ENCODE peak calls at places on chromosomes 5 and 9, in four cellular contexts. R is tibial nerve, I is IMR-90, U is HCT116. N is an unnamed sample.

GRCh38 chr5:168693297-168693696 is 114.1 kb upstream of the PANK3 start:
- DNase-seq in I (no peak), U (no peak), R (no peak), N (no peak)

GRCh38 chr5:87188411-87188810 is 79.3 kb upstream of the RASA1 start:
- DNase-seq in I (no peak), R (no peak), U (no peak), N (no peak)

GRCh38 chr9:92808726-92809451 is 44.3 kb upstream of the BICD2 start:
- DNase-seq in I (peak; percentile 73), U (peak; percentile 68), R (peak; percentile 36), N (peak; percentile 88)

GRCh38 chr5:77993799-77994318 is 217.7 kb upstream of the TBCA start:
- DNase-seq in I (no peak), U (no peak), R (no peak), N (no peak)

GRCh38 chr5:90783460-90784333 is 225.1 kb downstream of the ADGRV1 start:
- DNase-seq in U (peak; percentile 48), R (peak; percentile 83), I (peak; percentile 51), N (no peak)

GRCh38 chr5:81631124-81631523 is 119.8 kb downstream of the SSBP2 start:
- DNase-seq in R (no peak), I (no peak), U (no peak), N (no peak)

GRCh38 chr5:137627293-137627692 is 108.6 kb downstream of the KLHL3 start:
- DNase-seq in U (no peak), R (no peak), I (no peak), N (no peak)

GRCh38 chr5:30392897-30393296 is 800.6 kb upstream of the CDH6 start:
- DNase-seq in I (no peak), R (no peak), U (no peak), N (no peak)

GRCh38 chr9:37531699-37532098 is 44.5 kb downstream of the FBXO10 start:
- DNase-seq in I (no peak), R (no peak), U (no peak), N (no peak)

GRCh38 chr5:16147179-16147900 is 32.3 kb downstream of the MARCHF11 start:
- DNase-seq in U (no peak), R (no peak), I (no peak), N (no peak)

GRCh38 chr5:136615251-136615650 is 249.9 kb upstream of the TRPC7 start:
- DNase-seq in U (no peak), R (no peak), I (no peak), N (no peak)

GRCh38 chr9:121455527-121456239 is 44.0 kb downstream of the GGTA1 start:
- DNase-seq in I (no peak), R (no peak), U (no peak), N (no peak)

GRCh38 chr5:1003296-1003937 is 5.2 kb upstream of the NKD2 start:
- DNase-seq in R (peak; percentile 34), I (no peak), U (peak; percentile 76), N (peak; percentile 44)

GRCh38 chr5:102545175-102545574 is 46.4 kb upstream of the SLCO6A1 start:
- DNase-seq in I (no peak), R (no peak), U (peak; percentile 27), N (no peak)

GRCh38 chr9:21017092-21017491 is 14.3 kb downstream of the HACD4 start:
- DNase-seq in U (no peak), R (no peak), I (peak; percentile 94), N (no peak)

GRCh38 chr5:41240390-41240789 is 27.1 kb upstream of the C6 start:
- DNase-seq in R (no peak), I (no peak), U (no peak), N (no peak)

GRCh38 chr5:14794600-14795230 is 76.9 kb downstream of the ANKH start:
- DNase-seq in R (no peak), I (no peak), U (no peak), N (no peak)

GRCh38 chr5:81172710-81173109 is 60.4 kb upstream of the CKMT2 start:
- DNase-seq in U (no peak), R (no peak), I (peak; percentile 58), N (no peak)

GRCh38 chr9:104758974-104759373 is 5.0 kb upstream of the NIPSNAP3B start:
- DNase-seq in I (no peak), U (no peak), R (no peak), N (no peak)

GRCh38 chr9:69582544-69583297 is 89.5 kb downstream of the APBA1 start:
- DNase-seq in U (no peak), I (no peak), R (no peak), N (no peak)

GRCh38 chr9:33288828-33289483 is 1.4 kb upstream of the NFX1 start:
- DNase-seq in I (no peak), R (no peak), U (no peak), N (peak; percentile 35)

GRCh38 chr9:128470560-128470959 is 14.8 kb downstream of the ODF2 start:
- DNase-seq in I (peak; percentile 50), U (no peak), R (peak; percentile 43), N (no peak)

GRCh38 chr5:71892641-71893340 is 173.7 kb downstream of the CARTPT start:
- DNase-seq in U (no peak), I (no peak), R (no peak), N (no peak)

GRCh38 chr5:78062645-78063044 is 231.9 kb downstream of the AP3B1 start:
- DNase-seq in I (no peak), U (no peak), R (no peak), N (no peak)

GRCh38 chr9:88313364-88314220 is 74.7 kb upstream of the SPIN1 start:
- DNase-seq in R (no peak), U (no peak), I (no peak), N (no peak)

GRCh38 chr9:4640027-4640426 is 22.1 kb upstream of the PLPP6 start:
- DNase-seq in U (peak; percentile 31), I (no peak), R (no peak), N (no peak)

GRCh38 chr9:72304538-72304937 is 60.5 kb downstream of the ZFAND5 start:
- DNase-seq in I (no peak), U (no peak), R (no peak), N (no peak)
- H3K4me3 ChIP-seq in I (no peak overlapping the region), U (peak overlapping the region; percentile 54), R (peak overlapping the region; percentile 32), N (peak overlapping the region; percentile 40)

DNA sequence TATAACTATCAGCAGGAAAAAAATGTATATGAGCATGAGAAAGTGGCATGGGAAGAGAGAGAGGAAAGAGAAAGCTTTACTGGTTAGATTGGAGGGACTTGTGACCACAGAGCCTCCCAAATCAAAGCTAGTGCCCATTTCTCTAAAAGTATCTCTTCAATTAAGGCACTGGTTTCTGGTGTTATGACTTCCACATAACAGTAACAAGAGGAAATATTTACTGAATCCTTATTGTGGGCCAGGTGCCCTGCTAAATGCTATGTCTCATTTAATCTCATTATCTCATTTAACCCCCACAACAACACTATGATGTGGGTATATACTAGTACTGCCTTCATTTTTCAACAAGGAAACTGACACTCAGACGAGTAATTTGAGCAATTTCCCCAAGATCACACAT is 221.5 kb downstream of the EBF1 start:
- DNase-seq in I (no peak), U (no peak), R (no peak), N (no peak)
- H3K4me3 ChIP-seq in I (no peak overlapping the region), U (no peak overlapping the region), R (no peak overlapping the region), N (no peak overlapping the region)

GRCh38 chr9:125821078-125821477 is 73.9 kb downstream of the PBX3 start:
- DNase-seq in U (no peak), R (no peak), I (no peak), N (no peak)
- H3K4me3 ChIP-seq in U (no peak overlapping the region), R (no peak overlapping the region), I (no peak overlapping the region), N (no peak overlapping the region)

GRCh38 chr5:89388872-89389271 is 505.9 kb upstream of the MEF2C start:
- DNase-seq in U (no peak), R (no peak), I (no peak), N (no peak)
- H3K4me3 ChIP-seq in U (no peak overlapping the region), R (no peak overlapping the region), I (no peak overlapping the region), N (no peak overlapping the region)

GRCh38 chr5:83149671-83150070 is 72.3 kb downstream of the XRCC4 start:
- DNase-seq in R (no peak), U (no peak), I (peak; percentile 76), N (no peak)

GRCh38 chr5:83145882-83146331 is 68.6 kb downstream of the XRCC4 start:
- DNase-seq in R (no peak), I (peak; percentile 48), U (no peak), N (no peak)

GRCh38 chr5:83147593-83147992 is 70.2 kb downstream of the XRCC4 start:
- DNase-seq in U (no peak), R (no peak), I (no peak), N (no peak)

GRCh38 chr5:83146441-83146840 is 69.1 kb downstream of the XRCC4 start:
- DNase-seq in I (no peak), R (no peak), U (no peak), N (no peak)

DNA sequence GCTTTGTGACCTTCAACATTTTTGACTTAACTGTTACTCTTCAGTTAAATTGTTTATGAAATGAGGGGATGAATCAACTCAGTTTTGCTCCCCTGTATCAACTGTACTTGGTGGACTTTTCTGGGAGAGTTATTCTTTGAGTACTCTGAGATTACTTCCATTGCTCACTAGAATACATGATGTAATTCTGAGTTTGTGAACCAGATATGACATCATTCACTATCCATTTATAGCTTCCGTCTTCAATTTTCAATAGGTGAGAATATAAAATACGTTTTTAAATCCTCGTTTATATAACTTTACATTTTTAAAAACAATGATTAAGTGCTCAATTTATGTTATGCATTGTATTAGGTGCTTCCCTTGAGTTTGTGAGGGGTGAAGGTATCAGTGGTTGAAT is 71.0 kb downstream of the XRCC4 start:
- DNase-seq in U (no peak), I (no peak), R (no peak), N (no peak)
- H3K4me3 ChIP-seq in U (no peak overlapping the region), I (no peak overlapping the region), R (no peak overlapping the region), N (no peak overlapping the region)

GRCh38 chr5:179697108-179697507 is 1.7 kb upstream of the CANX start:
- DNase-seq in R (no peak), I (no peak), U (no peak), N (no peak)
- H3K4me3 ChIP-seq in R (no peak overlapping the region), I (no peak overlapping the region), U (peak overlapping the region; percentile 87), N (no peak overlapping the region)

DNA sequence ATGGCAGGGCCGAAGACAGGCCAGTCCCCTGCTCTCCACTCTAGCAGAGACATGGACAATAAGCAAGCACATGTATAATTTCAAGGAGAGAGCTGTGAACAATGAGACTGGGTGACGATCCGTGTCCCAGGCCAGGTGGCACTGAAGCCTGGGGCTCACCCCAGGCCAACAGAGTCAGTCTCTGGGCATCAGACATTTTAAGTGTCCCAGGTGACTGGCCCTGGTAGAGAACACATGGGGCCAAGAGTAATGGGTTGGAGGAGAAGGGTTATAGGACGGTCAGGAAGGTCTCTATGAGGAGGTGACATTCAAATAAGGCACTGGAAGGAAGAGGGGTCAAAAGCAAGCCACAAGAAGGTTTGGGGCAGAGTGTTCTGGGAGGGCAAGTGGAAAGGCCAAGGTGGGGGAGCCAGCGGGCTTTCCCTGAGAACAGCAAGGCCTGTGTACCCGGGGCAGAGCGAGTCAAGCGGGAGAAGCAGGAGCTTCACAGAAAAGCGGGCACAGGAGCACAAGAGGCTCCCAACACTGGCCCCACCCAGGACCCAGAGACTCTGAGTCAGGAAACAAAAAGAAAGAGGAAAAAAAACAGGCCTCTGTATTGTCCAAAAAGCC is 1.1 kb upstream of the AKNA start:
- DNase-seq in R (no peak), I (no peak), U (no peak), N (no peak)
- H3K4me3 ChIP-seq in R (no peak overlapping the region), I (no peak overlapping the region), U (no peak overlapping the region), N (no peak overlapping the region)

GRCh38 chr9:137163101-137163661 is 6.7 kb downstream of the LRRC26 start:
- DNase-seq in I (no peak), R (no peak), U (peak; percentile 57), N (no peak)
- H3K4me3 ChIP-seq in I (peak overlapping the region; percentile 31), R (no peak overlapping the region), U (peak overlapping the region; percentile 70), N (peak overlapping the region; percentile 36)

GRCh38 chr9:134065720-134066419 is 2.0 kb downstream of the BRD3 start:
- DNase-seq in U (no peak), I (peak; percentile 66), R (no peak), N (peak; percentile 87)
- H3K4me3 ChIP-seq in U (peak overlapping the region; percentile 88), I (peak overlapping the region; percentile 96), R (peak overlapping the region; percentile 51), N (peak overlapping the region; percentile 64)

N was measured in left lung.